ENCODE peak calls at places on chromosomes 12 and 14, in six cellular contexts. C, R, O, L, I and V are unnamed samples.

GRCh38 chr14:75138492-75138891 is 11.6 kb upstream of the NEK9 start:
- DNase-seq in C (no peak), R (no peak), O (no peak), L (no peak), I (no peak), V (no peak)

GRCh38 chr12:56863789-56864188 is 70.4 kb downstream of the SDR9C7 start:
- DNase-seq in C (no peak), R (no peak), O (no peak), L (no peak), I (no peak), V (no peak)

GRCh38 chr14:74575507-74575906 is 36.5 kb downstream of the LTBP2 start:
- DNase-seq in C (no peak), R (no peak), O (no peak), L (no peak), I (no peak), V (no peak)

GRCh38 chr14:76773188-76773885 is 12.1 kb downstream of the VASH1 start:
- DNase-seq in C (peak), R (peak), O (no peak), L (peak), I (peak), V (no peak)

GRCh38 chr12:128459067-128459466 is 192.1 kb downstream of the TMEM132C start:
- DNase-seq in C (no peak), R (no peak), O (peak), L (no peak), I (no peak), V (no peak)

GRCh38 chr12:12979151-12979550 is 20.9 kb downstream of the HEBP1 start:
- DNase-seq in C (peak), R (no peak), O (no peak), L (no peak), I (peak), V (no peak)

GRCh38 chr12:75738486-75738885 is 227.1 kb upstream of the KRR1 start:
- DNase-seq in C (peak), R (no peak), O (no peak), L (no peak), I (no peak), V (no peak)

GRCh38 chr14:77347746-77348145 is 26.9 kb downstream of the GSTZ1 start:
- DNase-seq in C (no peak), R (no peak), O (no peak), L (no peak), I (no peak), V (no peak)

GRCh38 chr14:33916663-33917565 is 34.0 kb downstream of the EGLN3 start:
- DNase-seq in C (no peak), R (no peak), O (no peak), L (no peak), I (peak), V (no peak)

GRCh38 chr12:71128191-71128590 is 29.6 kb downstream of the TSPAN8 start:
- DNase-seq in C (no peak), R (no peak), O (no peak), L (no peak), I (no peak), V (peak)

GRCh38 chr12:71125949-71126348 is 31.9 kb downstream of the TSPAN8 start:
- DNase-seq in C (no peak), R (no peak), O (no peak), L (no peak), I (no peak), V (no peak)

GRCh38 chr12:71129364-71129763 is 28.4 kb downstream of the TSPAN8 start:
- DNase-seq in C (no peak), R (no peak), O (no peak), L (no peak), I (no peak), V (no peak)

GRCh38 chr12:71124833-71125460 is 32.9 kb downstream of the TSPAN8 start:
- DNase-seq in C (no peak), R (no peak), O (no peak), L (peak), I (no peak), V (no peak)

DNA sequence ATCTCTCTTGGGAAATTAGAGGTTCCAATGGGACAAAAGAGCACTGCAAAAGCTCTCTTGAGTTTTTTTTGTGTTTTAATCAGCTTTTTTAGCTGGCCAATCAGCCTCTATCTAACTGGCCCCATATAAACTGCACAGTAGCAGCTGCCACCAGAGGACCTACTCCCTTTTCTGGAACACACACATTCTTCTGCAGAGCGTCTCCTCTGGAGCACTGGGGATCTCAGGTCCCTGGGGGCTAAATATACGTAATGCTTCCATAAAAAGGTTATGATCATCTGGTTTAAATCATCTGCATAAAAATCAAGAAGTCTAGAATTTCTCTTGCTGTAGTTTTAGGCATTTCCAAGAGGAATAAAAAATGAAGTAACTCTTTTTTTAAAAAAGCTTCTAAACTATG is 32.3 kb downstream of the TSPAN8 start:
- DNase-seq in C (no peak), R (no peak), O (no peak), L (peak), I (no peak), V (peak)
- TF ChIP-seq CTCF in C (no peak), R (no peak), O (no peak), L (peak), I (no peak), V (no peak)

GRCh38 chr12:114636723-114637480 is 47.1 kb downstream of the TBX3 start:
- DNase-seq in C (peak), R (no peak), O (no peak), L (no peak), I (no peak), V (peak)
- H3K9ac ChIP-seq in C (no peak), R (no peak), O (no peak), L (peak), I (no peak), V (no peak)

DNA sequence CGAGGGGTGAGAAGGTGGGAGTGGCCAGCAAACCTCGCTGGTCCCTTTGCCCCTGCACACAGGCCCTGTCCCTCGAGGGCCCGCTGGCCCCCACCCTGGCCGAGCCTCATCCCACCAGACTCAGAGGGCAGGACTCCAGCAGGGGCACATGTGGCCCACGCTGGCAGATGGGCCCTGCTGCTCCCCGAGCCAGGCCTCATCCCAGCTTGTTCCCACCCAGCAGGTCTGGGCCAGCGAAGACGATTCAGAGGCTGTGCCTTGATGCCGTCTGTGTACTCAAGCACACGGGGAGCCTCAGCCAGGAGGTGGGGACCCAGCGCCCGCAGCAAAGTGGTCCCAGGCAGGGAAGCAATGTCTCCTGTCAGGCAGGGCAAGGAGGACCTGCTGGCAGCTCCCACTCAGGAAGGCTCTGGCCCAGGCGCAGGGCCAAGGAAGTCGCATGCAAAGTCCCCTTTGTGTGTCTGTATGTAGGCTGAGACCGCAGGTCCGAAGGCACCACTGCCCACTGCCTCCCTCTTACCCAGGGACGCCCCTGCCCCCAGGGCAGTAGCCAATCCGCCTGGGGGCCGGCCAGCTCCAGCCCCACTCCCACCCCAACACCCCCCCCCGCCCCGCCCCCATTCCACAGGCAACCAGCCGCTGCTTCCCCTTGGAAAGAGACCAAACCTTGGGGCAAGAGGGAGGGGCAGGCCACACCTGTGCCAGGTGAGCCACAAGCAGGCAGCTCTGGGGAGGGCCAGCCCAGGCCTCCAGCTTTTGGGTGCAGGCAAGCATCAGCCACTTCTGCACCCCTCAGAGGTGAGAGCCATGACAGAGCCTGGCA is 9.4 kb downstream of the DEGS2 start:
- DNase-seq in C (no peak), R (peak), O (no peak), L (no peak), I (no peak), V (no peak)
- H3K27ac ChIP-seq in C (no peak), R (peak), O (no peak), L (no peak), I (no peak), V (no peak)

GRCh38 chr14:54362759-54363437 is 33.9 kb upstream of the CDKN3 start:
- DNase-seq in C (no peak), R (no peak), O (no peak), L (no peak), I (peak), V (no peak)

GRCh38 chr14:54362089-54362504 is 34.7 kb upstream of the CDKN3 start:
- DNase-seq in C (no peak), R (no peak), O (peak), L (no peak), I (no peak), V (peak)

GRCh38 chr14:54356172-54356571 is 40.6 kb upstream of the CDKN3 start:
- DNase-seq in C (peak), R (no peak), O (no peak), L (peak), I (no peak), V (no peak)

GRCh38 chr14:54364555-54365415 is 32.0 kb upstream of the CDKN3 start:
- DNase-seq in C (peak), R (no peak), O (no peak), L (peak), I (peak), V (no peak)

GRCh38 chr14:54360667-54361066 is 36.1 kb upstream of the CDKN3 start:
- DNase-seq in C (no peak), R (no peak), O (no peak), L (peak), I (no peak), V (no peak)
- TF ChIP-seq CTCF in C (no peak), R (no peak), O (no peak), L (peak), I (no peak), V (no peak)